ENCODE peak calls at places on chromosome 16, in seven cellular contexts. One of them, this sample, is unnamed.

GRCh38 chr16:88264641-88265285 is 118.0 kb upstream of the ZNF469 start:
- DNase-seq in breast epithelium: peak; percentile 97
- DNase-seq in stomach: peak; percentile 94
- DNase-seq in neural progenitor cell: peak; percentile 48
- DNase-seq in colonic mucosa: peak; percentile 95
- DNase-seq in aorta: peak; percentile 97
- DNase-seq in ovary: peak; percentile 97
- DNase-seq in this sample: peak; percentile 85

GRCh38 chr16:83187404-83187803 is 560.6 kb downstream of the CDH13 start:
- DNase-seq in neural progenitor cell: no peak
- DNase-seq in ovary: no peak
- DNase-seq in breast epithelium: no peak
- DNase-seq in colonic mucosa: no peak
- DNase-seq in aorta: no peak
- DNase-seq in stomach: no peak
- DNase-seq in this sample: peak; percentile 52

GRCh38 chr16:54287018-54287757 is 601 bp upstream of the IRX3 start:
- DNase-seq in stomach: no peak
- DNase-seq in aorta: peak; percentile 48
- DNase-seq in colonic mucosa: no peak
- DNase-seq in breast epithelium: peak; percentile 72
- DNase-seq in neural progenitor cell: no peak
- DNase-seq in ovary: no peak
- DNase-seq in this sample: no peak

GRCh38 chr16:22945361-22945760 is 131.4 kb downstream of the HS3ST2 start:
- DNase-seq in stomach: no peak
- DNase-seq in breast epithelium: no peak
- DNase-seq in aorta: no peak
- DNase-seq in neural progenitor cell: no peak
- DNase-seq in ovary: no peak
- DNase-seq in colonic mucosa: no peak
- DNase-seq in this sample: no peak

GRCh38 chr16:83967838-83968482 is at the start of gene NECAB2:
- DNase-seq in breast epithelium: no peak
- DNase-seq in aorta: peak; percentile 60
- DNase-seq in ovary: no peak
- DNase-seq in stomach: peak; percentile 43
- DNase-seq in colonic mucosa: no peak
- DNase-seq in neural progenitor cell: peak; percentile 78
- DNase-seq in this sample: no peak

GRCh38 chr16:47037746-47038458 is 64.4 kb upstream of the DNAJA2 start:
- DNase-seq in neural progenitor cell: peak; percentile 88
- DNase-seq in aorta: peak; percentile 93
- DNase-seq in breast epithelium: peak; percentile 86
- DNase-seq in colonic mucosa: peak; percentile 94
- DNase-seq in ovary: peak; percentile 88
- DNase-seq in stomach: peak; percentile 92
- DNase-seq in this sample: no peak

GRCh38 chr16:73878616-73879015 is 418.0 kb upstream of the PSMD7 start:
- DNase-seq in aorta: no peak
- DNase-seq in ovary: no peak
- DNase-seq in neural progenitor cell: peak; percentile 27
- DNase-seq in breast epithelium: no peak
- DNase-seq in stomach: no peak
- DNase-seq in colonic mucosa: no peak
- DNase-seq in this sample: peak; percentile 31

GRCh38 chr16:31439519-31439918 is 3.1 kb downstream of the ZNF843 start:
- DNase-seq in aorta: peak; percentile 2
- DNase-seq in colonic mucosa: no peak
- DNase-seq in ovary: no peak
- DNase-seq in stomach: no peak
- DNase-seq in neural progenitor cell: no peak
- DNase-seq in breast epithelium: no peak
- DNase-seq in this sample: no peak

GRCh38 chr16:85557083-85557975 is 55.8 kb upstream of the GSE1 start:
- DNase-seq in colonic mucosa: peak; percentile 79
- DNase-seq in neural progenitor cell: peak; percentile 40
- DNase-seq in ovary: no peak
- DNase-seq in stomach: no peak
- DNase-seq in aorta: no peak
- DNase-seq in breast epithelium: no peak
- DNase-seq in this sample: no peak

GRCh38 chr16:17345043-17345442 is 125.7 kb downstream of the XYLT1 start:
- DNase-seq in stomach: no peak
- DNase-seq in aorta: no peak
- DNase-seq in breast epithelium: no peak
- DNase-seq in neural progenitor cell: no peak
- DNase-seq in colonic mucosa: no peak
- DNase-seq in ovary: peak; percentile 34
- DNase-seq in this sample: no peak

GRCh38 chr16:58057126-58057525 is 31.6 kb downstream of the MMP15 start:
- DNase-seq in stomach: no peak
- DNase-seq in ovary: no peak
- DNase-seq in colonic mucosa: no peak
- DNase-seq in neural progenitor cell: no peak
- DNase-seq in breast epithelium: no peak
- DNase-seq in aorta: no peak
- DNase-seq in this sample: no peak

GRCh38 chr16:6926762-6927161 is 405.9 kb upstream of the RBFOX1 start:
- DNase-seq in aorta: no peak
- DNase-seq in breast epithelium: no peak
- DNase-seq in stomach: no peak
- DNase-seq in neural progenitor cell: peak; percentile 64
- DNase-seq in colonic mucosa: no peak
- DNase-seq in ovary: no peak
- DNase-seq in this sample: no peak

GRCh38 chr16:69827527-69827926 is 65.4 kb downstream of the WWP2 start:
- DNase-seq in breast epithelium: peak; percentile 79
- DNase-seq in aorta: no peak
- DNase-seq in colonic mucosa: no peak
- DNase-seq in ovary: no peak
- DNase-seq in stomach: no peak
- DNase-seq in neural progenitor cell: no peak
- DNase-seq in this sample: no peak

GRCh38 chr16:81585785-81586184 is 141.2 kb downstream of the CMIP start:
- DNase-seq in stomach: no peak
- DNase-seq in ovary: no peak
- DNase-seq in neural progenitor cell: peak; percentile 49
- DNase-seq in colonic mucosa: no peak
- DNase-seq in breast epithelium: no peak
- DNase-seq in aorta: no peak
- DNase-seq in this sample: no peak

GRCh38 chr16:48559462-48560211 is 50.3 kb downstream of the N4BP1 start:
- DNase-seq in neural progenitor cell: no peak
- DNase-seq in colonic mucosa: no peak
- DNase-seq in ovary: no peak
- DNase-seq in stomach: no peak
- DNase-seq in breast epithelium: no peak
- DNase-seq in aorta: no peak
- DNase-seq in this sample: no peak

GRCh38 chr16:47731252-47731651 is 270.1 kb downstream of the PHKB start:
- DNase-seq in stomach: no peak
- DNase-seq in colonic mucosa: no peak
- DNase-seq in breast epithelium: no peak
- DNase-seq in aorta: no peak
- DNase-seq in ovary: no peak
- DNase-seq in neural progenitor cell: no peak
- DNase-seq in this sample: peak; percentile 33

GRCh38 chr16:58121132-58121531 is 8.0 kb downstream of the CFAP20 start:
- DNase-seq in colonic mucosa: peak; percentile 65
- DNase-seq in breast epithelium: no peak
- DNase-seq in neural progenitor cell: no peak
- DNase-seq in ovary: no peak
- DNase-seq in aorta: no peak
- DNase-seq in stomach: no peak
- DNase-seq in this sample: peak; percentile 27

GRCh38 chr16:46762583-46762982 is 14.4 kb upstream of the MYLK3 start:
- DNase-seq in aorta: no peak
- DNase-seq in colonic mucosa: no peak
- DNase-seq in neural progenitor cell: no peak
- DNase-seq in breast epithelium: no peak
- DNase-seq in stomach: no peak
- DNase-seq in ovary: no peak
- DNase-seq in this sample: no peak

GRCh38 chr16:8773537-8773936 is 23.9 kb downstream of the TMEM186 start:
- DNase-seq in ovary: no peak
- DNase-seq in neural progenitor cell: no peak
- DNase-seq in breast epithelium: no peak
- DNase-seq in aorta: no peak
- DNase-seq in stomach: no peak
- DNase-seq in colonic mucosa: no peak
- DNase-seq in this sample: no peak

GRCh38 chr16:88430524-88431446 is 22.3 kb upstream of the ZFPM1 start:
- DNase-seq in stomach: no peak
- DNase-seq in breast epithelium: no peak
- DNase-seq in aorta: no peak
- DNase-seq in ovary: no peak
- DNase-seq in neural progenitor cell: no peak
- DNase-seq in colonic mucosa: no peak
- DNase-seq in this sample: no peak

GRCh38 chr16:19431636-19432340 is 14.1 kb downstream of the TMC5 start:
- DNase-seq in colonic mucosa: no peak
- DNase-seq in aorta: no peak
- DNase-seq in ovary: no peak
- DNase-seq in stomach: peak; percentile 47
- DNase-seq in breast epithelium: no peak
- DNase-seq in neural progenitor cell: no peak
- DNase-seq in this sample: peak; percentile 29
- H3K27ac ChIP-seq in colonic mucosa: peak overlapping the region; percentile 86
- H3K27ac ChIP-seq in aorta: no peak overlapping the region
- H3K27ac ChIP-seq in ovary: no peak overlapping the region
- H3K27ac ChIP-seq in stomach: peak overlapping the region; percentile 57
- H3K27ac ChIP-seq in breast epithelium: peak overlapping the region; percentile 69
- H3K27ac ChIP-seq in neural progenitor cell: no peak overlapping the region
- H3K27ac ChIP-seq in this sample: peak overlapping the region; percentile 86

DNA sequence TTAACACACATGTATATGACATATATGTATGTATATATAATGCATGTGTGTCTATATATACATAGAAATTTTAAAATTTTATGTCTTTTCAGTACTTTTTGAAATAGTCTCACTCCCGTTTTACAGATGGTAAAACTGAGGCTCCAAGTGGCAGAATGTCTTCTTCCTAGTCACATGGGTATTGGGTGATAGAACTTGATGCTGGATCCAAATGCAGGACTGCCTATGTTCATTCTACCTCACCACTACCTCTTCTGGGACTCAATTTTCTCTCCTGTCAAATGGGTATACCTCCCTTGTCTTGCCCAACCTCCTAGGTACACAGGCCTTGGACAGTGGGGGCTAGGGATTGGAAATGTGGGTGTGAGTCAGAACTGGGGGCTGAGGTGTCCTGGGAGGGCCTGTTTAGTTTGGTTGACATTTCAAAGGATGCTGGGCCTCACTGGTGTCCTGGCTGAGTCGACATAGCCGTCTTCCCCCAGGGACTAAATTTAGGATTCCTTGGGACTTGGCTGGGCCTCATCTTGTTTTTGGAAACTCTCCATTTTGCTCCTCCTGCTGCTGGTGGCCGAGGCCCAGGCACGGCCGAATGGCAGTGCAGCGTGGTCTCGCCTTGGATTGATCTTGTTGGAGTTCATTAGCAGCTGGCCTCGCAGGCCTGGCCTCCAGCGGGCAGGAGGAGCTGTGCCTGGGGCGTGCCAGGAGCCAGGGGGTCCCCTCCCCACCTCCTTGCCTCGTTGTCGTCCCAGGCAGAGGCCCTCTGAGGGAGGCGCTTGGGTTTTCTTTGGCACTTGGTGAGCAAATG is 26.0 kb downstream of the NKD1 start:
- DNase-seq in aorta: peak; percentile 75
- DNase-seq in colonic mucosa: no peak
- DNase-seq in neural progenitor cell: no peak
- DNase-seq in stomach: no peak
- DNase-seq in breast epithelium: no peak
- DNase-seq in ovary: peak; percentile 62
- DNase-seq in this sample: no peak
- H3K27ac ChIP-seq in aorta: peak overlapping the region; percentile 49
- H3K27ac ChIP-seq in colonic mucosa: no peak overlapping the region
- H3K27ac ChIP-seq in neural progenitor cell: no peak overlapping the region
- H3K27ac ChIP-seq in stomach: peak overlapping the region; percentile 52
- H3K27ac ChIP-seq in breast epithelium: peak overlapping the region; percentile 55
- H3K27ac ChIP-seq in ovary: peak overlapping the region; percentile 71
- H3K27ac ChIP-seq in this sample: no peak overlapping the region

DNA sequence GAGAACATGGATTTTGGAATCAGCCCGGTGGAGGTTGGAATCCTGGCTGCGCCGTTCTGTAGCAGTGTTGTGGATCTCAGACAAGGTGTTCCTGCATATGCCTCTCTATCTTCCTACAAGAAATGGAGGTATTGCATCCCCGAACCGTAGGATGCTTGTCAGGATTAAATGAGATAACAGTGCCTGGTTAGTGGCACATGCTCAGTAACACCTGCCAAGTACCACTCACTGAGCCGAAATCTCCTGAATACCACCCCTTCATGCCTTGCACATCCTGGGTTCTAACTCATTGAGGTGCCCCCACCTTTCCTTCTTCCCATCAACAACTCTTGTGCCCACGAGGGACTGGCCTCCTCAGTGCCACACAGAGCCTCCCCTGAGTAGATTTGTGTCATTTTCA is 84.0 kb downstream of the WWOX start:
- DNase-seq in stomach: no peak
- DNase-seq in ovary: no peak
- DNase-seq in breast epithelium: no peak
- DNase-seq in colonic mucosa: no peak
- DNase-seq in neural progenitor cell: no peak
- DNase-seq in aorta: no peak
- DNase-seq in this sample: no peak
- H3K27ac ChIP-seq in stomach: no peak overlapping the region
- H3K27ac ChIP-seq in ovary: no peak overlapping the region
- H3K27ac ChIP-seq in breast epithelium: no peak overlapping the region
- H3K27ac ChIP-seq in colonic mucosa: no peak overlapping the region
- H3K27ac ChIP-seq in neural progenitor cell: no peak overlapping the region
- H3K27ac ChIP-seq in aorta: no peak overlapping the region
- H3K27ac ChIP-seq in this sample: no peak overlapping the region

GRCh38 chr16:11561440-11561797 is 25.3 kb downstream of the LITAF start:
- DNase-seq in neural progenitor cell: no peak
- DNase-seq in colonic mucosa: no peak
- DNase-seq in stomach: no peak
- DNase-seq in ovary: no peak
- DNase-seq in breast epithelium: no peak
- DNase-seq in aorta: no peak
- DNase-seq in this sample: no peak

GRCh38 chr16:11556214-11556819 is 30.4 kb downstream of the LITAF start:
- DNase-seq in aorta: no peak
- DNase-seq in ovary: no peak
- DNase-seq in colonic mucosa: no peak
- DNase-seq in stomach: no peak
- DNase-seq in neural progenitor cell: no peak
- DNase-seq in breast epithelium: no peak
- DNase-seq in this sample: no peak

GRCh38 chr16:11560701-11561439 is 25.8 kb downstream of the LITAF start:
- DNase-seq in aorta: no peak
- DNase-seq in breast epithelium: no peak
- DNase-seq in neural progenitor cell: peak; percentile 31
- DNase-seq in colonic mucosa: no peak
- DNase-seq in stomach: no peak
- DNase-seq in ovary: peak; percentile 54
- DNase-seq in this sample: peak; percentile 14

GRCh38 chr16:11556945-11557720 is 29.6 kb downstream of the LITAF start:
- DNase-seq in aorta: peak; percentile 15
- DNase-seq in stomach: no peak
- DNase-seq in colonic mucosa: no peak
- DNase-seq in ovary: no peak
- DNase-seq in breast epithelium: no peak
- DNase-seq in neural progenitor cell: no peak
- DNase-seq in this sample: no peak

GRCh38 chr16:11557811-11558210 is 28.9 kb downstream of the LITAF start:
- DNase-seq in breast epithelium: no peak
- DNase-seq in aorta: no peak
- DNase-seq in colonic mucosa: no peak
- DNase-seq in ovary: no peak
- DNase-seq in neural progenitor cell: no peak
- DNase-seq in stomach: no peak
- DNase-seq in this sample: no peak
- H3K27ac ChIP-seq in breast epithelium: peak overlapping the region; percentile 80
- H3K27ac ChIP-seq in aorta: no peak overlapping the region
- H3K27ac ChIP-seq in colonic mucosa: no peak overlapping the region
- H3K27ac ChIP-seq in ovary: no peak overlapping the region
- H3K27ac ChIP-seq in neural progenitor cell: peak overlapping the region; percentile 20
- H3K27ac ChIP-seq in stomach: peak overlapping the region; percentile 18
- H3K27ac ChIP-seq in this sample: no peak overlapping the region